ENCODE peak calls at places on chromosomes 6 and 20, in seven cellular contexts. One of them, this sample, is unnamed.

GRCh38 chr6:26743941-26744699 is 84.6 kb upstream of the ZNF322 start:
- DNase-seq in esophagus squamous epithelium: no peak
- DNase-seq in glutamatergic neuron: no peak
- DNase-seq in ovary: no peak
- DNase-seq in right atrium auricular region: no peak
- DNase-seq in MM.1S: no peak
- DNase-seq in heart right ventricle: no peak
- DNase-seq in this sample: no peak

GRCh38 chr20:48336647-48337046 is 491.2 kb downstream of the PREX1 start:
- DNase-seq in esophagus squamous epithelium: no peak
- DNase-seq in glutamatergic neuron: no peak
- DNase-seq in ovary: no peak
- DNase-seq in right atrium auricular region: no peak
- DNase-seq in MM.1S: no peak
- DNase-seq in heart right ventricle: no peak
- DNase-seq in this sample: no peak

GRCh38 chr6:125020385-125020784 is 58.1 kb downstream of the RNF217 start:
- DNase-seq in esophagus squamous epithelium: no peak
- DNase-seq in glutamatergic neuron: no peak
- DNase-seq in ovary: no peak
- DNase-seq in right atrium auricular region: no peak
- DNase-seq in MM.1S: no peak
- DNase-seq in heart right ventricle: no peak
- DNase-seq in this sample: no peak

GRCh38 chr6:53829698-53830221 is 35.0 kb downstream of the LRRC1 start:
- DNase-seq in esophagus squamous epithelium: no peak
- DNase-seq in glutamatergic neuron: no peak
- DNase-seq in ovary: no peak
- DNase-seq in right atrium auricular region: no peak
- DNase-seq in MM.1S: no peak
- DNase-seq in heart right ventricle: no peak
- DNase-seq in this sample: no peak

GRCh38 chr6:26311385-26312095 is 53.5 kb upstream of the BTN3A2 start:
- DNase-seq in esophagus squamous epithelium: no peak
- DNase-seq in glutamatergic neuron: no peak
- DNase-seq in ovary: peak; percentile 48
- DNase-seq in right atrium auricular region: no peak
- DNase-seq in MM.1S: peak; percentile 64
- DNase-seq in heart right ventricle: no peak
- DNase-seq in this sample: no peak

GRCh38 chr6:13479971-13480434 is 7.4 kb downstream of the GFOD1 start:
- DNase-seq in esophagus squamous epithelium: no peak
- DNase-seq in glutamatergic neuron: no peak
- DNase-seq in ovary: no peak
- DNase-seq in right atrium auricular region: no peak
- DNase-seq in MM.1S: no peak
- DNase-seq in heart right ventricle: no peak
- DNase-seq in this sample: peak; percentile 2

GRCh38 chr20:51995038-51995437 is 192.7 kb upstream of the SALL4 start:
- DNase-seq in esophagus squamous epithelium: no peak
- DNase-seq in glutamatergic neuron: no peak
- DNase-seq in ovary: no peak
- DNase-seq in right atrium auricular region: no peak
- DNase-seq in MM.1S: no peak
- DNase-seq in heart right ventricle: no peak
- DNase-seq in this sample: no peak

GRCh38 chr20:46694484-46694883 is 5.2 kb upstream of the TP53RK start:
- DNase-seq in esophagus squamous epithelium: no peak
- DNase-seq in glutamatergic neuron: no peak
- DNase-seq in ovary: no peak
- DNase-seq in right atrium auricular region: no peak
- DNase-seq in MM.1S: peak; percentile 38
- DNase-seq in heart right ventricle: no peak
- DNase-seq in this sample: no peak

GRCh38 chr20:45343445-45343866 is 4.8 kb downstream of the SDC4 start:
- DNase-seq in esophagus squamous epithelium: no peak
- DNase-seq in glutamatergic neuron: no peak
- DNase-seq in ovary: no peak
- DNase-seq in right atrium auricular region: no peak
- DNase-seq in MM.1S: no peak
- DNase-seq in heart right ventricle: no peak
- DNase-seq in this sample: no peak

GRCh38 chr6:123456836-123457235 is 179.9 kb downstream of the TRDN start:
- DNase-seq in esophagus squamous epithelium: no peak
- DNase-seq in glutamatergic neuron: no peak
- DNase-seq in ovary: no peak
- DNase-seq in right atrium auricular region: no peak
- DNase-seq in MM.1S: no peak
- DNase-seq in heart right ventricle: no peak
- DNase-seq in this sample: no peak

GRCh38 chr6:54440549-54440948 is 132.3 kb downstream of the TINAG start:
- DNase-seq in esophagus squamous epithelium: no peak
- DNase-seq in glutamatergic neuron: no peak
- DNase-seq in ovary: no peak
- DNase-seq in right atrium auricular region: no peak
- DNase-seq in MM.1S: no peak
- DNase-seq in heart right ventricle: no peak
- DNase-seq in this sample: no peak

GRCh38 chr6:112296122-112296521 is 41.8 kb upstream of the LAMA4 start:
- DNase-seq in esophagus squamous epithelium: no peak
- DNase-seq in glutamatergic neuron: no peak
- DNase-seq in ovary: no peak
- DNase-seq in right atrium auricular region: no peak
- DNase-seq in MM.1S: no peak
- DNase-seq in heart right ventricle: no peak
- DNase-seq in this sample: no peak

GRCh38 chr6:48099713-48100675 is 11.0 kb downstream of the PTCHD4 start:
- DNase-seq in esophagus squamous epithelium: no peak
- DNase-seq in glutamatergic neuron: no peak
- DNase-seq in ovary: no peak
- DNase-seq in right atrium auricular region: no peak
- DNase-seq in MM.1S: no peak
- DNase-seq in heart right ventricle: no peak
- DNase-seq in this sample: no peak

GRCh38 chr20:6402026-6402425 is 279.2 kb upstream of the FERMT1 start:
- DNase-seq in esophagus squamous epithelium: no peak
- DNase-seq in glutamatergic neuron: no peak
- DNase-seq in ovary: no peak
- DNase-seq in right atrium auricular region: no peak
- DNase-seq in MM.1S: no peak
- DNase-seq in heart right ventricle: no peak
- DNase-seq in this sample: no peak

GRCh38 chr20:6395695-6396094 is 272.9 kb upstream of the FERMT1 start:
- DNase-seq in esophagus squamous epithelium: no peak
- DNase-seq in glutamatergic neuron: no peak
- DNase-seq in ovary: no peak
- DNase-seq in right atrium auricular region: no peak
- DNase-seq in MM.1S: no peak
- DNase-seq in heart right ventricle: no peak
- DNase-seq in this sample: no peak

GRCh38 chr20:6397115-6397514 is 274.3 kb upstream of the FERMT1 start:
- DNase-seq in esophagus squamous epithelium: no peak
- DNase-seq in glutamatergic neuron: no peak
- DNase-seq in ovary: no peak
- DNase-seq in right atrium auricular region: no peak
- DNase-seq in MM.1S: no peak
- DNase-seq in heart right ventricle: no peak
- DNase-seq in this sample: no peak
- TF ChIP-seq CTCF in esophagus squamous epithelium: no peak
- TF ChIP-seq CTCF in glutamatergic neuron: no peak
- TF ChIP-seq CTCF in ovary: no peak
- TF ChIP-seq CTCF in right atrium auricular region: no peak
- TF ChIP-seq CTCF in MM.1S: no peak
- TF ChIP-seq CTCF in heart right ventricle: no peak
- TF ChIP-seq CTCF in this sample: no peak

DNA sequence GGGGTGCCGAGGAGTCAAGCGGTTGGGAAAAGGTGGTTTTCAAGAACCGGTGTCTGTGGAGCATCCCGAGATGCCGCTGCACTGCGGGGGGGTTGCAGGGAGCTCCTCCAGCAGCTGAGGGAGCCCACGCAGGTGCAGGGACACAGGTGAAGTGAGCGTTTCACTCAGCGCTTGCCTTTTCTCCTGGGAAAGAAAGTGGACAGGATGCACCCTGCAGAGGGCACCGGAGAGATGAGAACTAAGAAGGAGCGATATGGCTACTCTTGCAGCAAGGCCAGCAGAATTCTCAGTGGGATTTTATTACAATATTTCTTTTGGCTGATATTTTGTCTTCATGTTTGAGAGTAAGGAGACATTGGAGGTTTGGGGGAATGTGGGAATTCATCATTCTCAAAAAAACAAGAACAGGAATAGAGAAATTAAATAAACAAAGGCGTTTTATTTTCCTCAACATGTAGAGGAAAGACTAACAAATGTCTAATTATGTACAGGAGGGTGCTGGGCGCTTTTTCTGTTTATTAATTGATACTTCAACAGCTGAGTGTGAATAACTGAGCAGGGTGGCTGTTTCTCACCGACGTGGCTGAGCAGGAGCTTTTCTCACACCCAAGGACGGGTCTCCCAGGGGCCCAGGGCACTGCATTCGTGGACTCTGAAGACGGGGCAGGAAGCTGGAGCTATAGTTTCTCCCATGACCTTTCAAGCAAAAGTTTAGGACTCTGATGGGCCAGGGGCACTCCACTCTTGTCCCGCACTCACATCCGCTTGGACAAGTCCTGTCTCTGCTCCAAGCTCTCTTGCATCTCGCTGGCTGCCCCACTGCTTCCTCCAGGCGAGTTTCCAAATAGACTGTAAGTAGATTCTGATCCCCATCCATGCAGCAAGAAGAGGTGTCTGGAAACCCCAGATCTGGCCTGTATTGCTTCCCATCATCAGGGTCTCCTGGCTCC is 176.1 kb downstream of the SMOC2 start:
- DNase-seq in esophagus squamous epithelium: no peak
- DNase-seq in glutamatergic neuron: no peak
- DNase-seq in ovary: peak; percentile 60
- DNase-seq in right atrium auricular region: no peak
- DNase-seq in MM.1S: no peak
- DNase-seq in heart right ventricle: no peak
- DNase-seq in this sample: no peak
- TF ChIP-seq CTCF in esophagus squamous epithelium: no peak
- TF ChIP-seq CTCF in glutamatergic neuron: no peak
- TF ChIP-seq CTCF in ovary: peak; percentile 16
- TF ChIP-seq CTCF in right atrium auricular region: peak; percentile 40
- TF ChIP-seq CTCF in MM.1S: no peak
- TF ChIP-seq CTCF in heart right ventricle: peak; percentile 11
- TF ChIP-seq CTCF in this sample: peak; percentile 44

DNA sequence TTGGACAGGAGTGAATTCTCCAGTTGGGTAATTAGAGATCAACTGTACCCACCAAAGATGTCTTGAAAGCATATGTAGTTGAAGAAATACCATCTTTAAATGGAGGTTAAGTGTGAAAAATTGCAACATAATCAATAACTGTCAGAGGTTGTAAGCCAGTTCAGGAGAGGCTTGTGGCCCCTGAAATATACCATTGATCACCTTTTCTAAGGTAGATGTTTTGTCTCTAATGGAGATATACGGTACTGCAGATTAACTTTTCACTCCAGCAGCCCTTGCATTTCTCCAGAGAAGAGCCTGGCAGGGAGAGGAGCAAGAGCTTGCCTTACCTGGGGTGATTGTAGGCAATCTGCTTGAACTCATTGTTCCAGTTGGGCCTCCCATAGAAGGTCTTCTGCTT is 48.8 kb downstream of the NOX3 start:
- DNase-seq in esophagus squamous epithelium: no peak
- DNase-seq in glutamatergic neuron: no peak
- DNase-seq in ovary: no peak
- DNase-seq in right atrium auricular region: no peak
- DNase-seq in MM.1S: no peak
- DNase-seq in heart right ventricle: no peak
- DNase-seq in this sample: no peak
- TF ChIP-seq CTCF in esophagus squamous epithelium: no peak
- TF ChIP-seq CTCF in glutamatergic neuron: peak; percentile 44
- TF ChIP-seq CTCF in ovary: no peak
- TF ChIP-seq CTCF in right atrium auricular region: no peak
- TF ChIP-seq CTCF in MM.1S: no peak
- TF ChIP-seq CTCF in heart right ventricle: no peak
- TF ChIP-seq CTCF in this sample: peak; percentile 53

DNA sequence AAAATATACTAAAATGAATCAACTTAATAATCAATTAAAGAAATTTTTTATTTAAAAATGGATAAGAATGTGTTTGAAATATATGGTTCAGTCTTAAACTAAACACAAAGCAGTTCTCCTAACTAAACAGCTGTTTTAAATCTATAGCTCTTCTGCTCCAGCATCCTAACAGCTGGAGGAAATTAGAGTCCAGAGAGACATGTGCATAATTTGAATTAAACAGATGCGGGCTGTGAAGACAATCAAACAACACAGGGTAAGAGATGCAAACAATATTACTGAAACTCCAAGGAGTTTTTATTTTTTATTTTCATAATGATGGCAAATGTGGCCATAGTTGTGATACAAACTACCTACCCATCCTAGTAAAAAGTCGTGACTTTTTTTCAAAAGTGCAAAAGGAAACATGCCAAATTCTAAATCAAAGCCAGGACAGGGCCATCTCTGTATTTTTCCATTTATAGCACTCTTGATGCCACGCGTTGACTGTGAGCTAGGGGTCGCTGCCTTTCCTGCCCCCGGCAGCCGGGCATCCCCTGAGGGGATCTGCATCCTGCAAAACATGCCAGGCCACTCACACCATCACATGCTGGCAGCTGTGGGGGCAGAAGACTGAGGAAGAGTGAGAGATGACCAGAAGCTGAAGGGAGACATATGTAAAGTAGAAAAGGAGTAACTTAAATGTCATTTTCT is 310.6 kb downstream of the PRKN start:
- DNase-seq in esophagus squamous epithelium: no peak
- DNase-seq in glutamatergic neuron: peak; percentile 20
- DNase-seq in ovary: no peak
- DNase-seq in right atrium auricular region: no peak
- DNase-seq in MM.1S: no peak
- DNase-seq in heart right ventricle: no peak
- DNase-seq in this sample: no peak
- TF ChIP-seq CTCF in esophagus squamous epithelium: no peak
- TF ChIP-seq CTCF in glutamatergic neuron: no peak
- TF ChIP-seq CTCF in ovary: no peak
- TF ChIP-seq CTCF in right atrium auricular region: no peak
- TF ChIP-seq CTCF in MM.1S: peak; percentile 4
- TF ChIP-seq CTCF in heart right ventricle: no peak
- TF ChIP-seq CTCF in this sample: no peak

GRCh38 chr6:170522565-170523183 is 30.4 kb downstream of the PSMB1 start:
- DNase-seq in esophagus squamous epithelium: no peak
- DNase-seq in glutamatergic neuron: peak; percentile 69
- DNase-seq in ovary: no peak
- DNase-seq in right atrium auricular region: no peak
- DNase-seq in MM.1S: no peak
- DNase-seq in heart right ventricle: no peak
- DNase-seq in this sample: no peak
- TF ChIP-seq CTCF in esophagus squamous epithelium: no peak
- TF ChIP-seq CTCF in glutamatergic neuron: peak; percentile 30
- TF ChIP-seq CTCF in ovary: no peak
- TF ChIP-seq CTCF in right atrium auricular region: peak; percentile 34
- TF ChIP-seq CTCF in MM.1S: no peak
- TF ChIP-seq CTCF in heart right ventricle: no peak
- TF ChIP-seq CTCF in this sample: peak; percentile 66

GRCh38 chr6:103672169-103672568 is 1187.5 kb downstream of the HACE1 start:
- DNase-seq in esophagus squamous epithelium: no peak
- DNase-seq in glutamatergic neuron: no peak
- DNase-seq in ovary: no peak
- DNase-seq in right atrium auricular region: no peak
- DNase-seq in MM.1S: peak; percentile 27
- DNase-seq in heart right ventricle: no peak
- DNase-seq in this sample: no peak
- TF ChIP-seq CTCF in esophagus squamous epithelium: no peak
- TF ChIP-seq CTCF in glutamatergic neuron: no peak
- TF ChIP-seq CTCF in ovary: no peak
- TF ChIP-seq CTCF in right atrium auricular region: no peak
- TF ChIP-seq CTCF in MM.1S: peak; percentile 11
- TF ChIP-seq CTCF in heart right ventricle: no peak
- TF ChIP-seq CTCF in this sample: peak; percentile 58

This sample was measured in type B pancreatic cell.